ENCODE peak calls at places on chromosomes 12 and 14, in five cellular contexts. E, K, X, F and U are unnamed samples.

GRCh38 chr14:53333809-53334208 is 180.7 kb upstream of the DDHD1 start:
- DNase-seq in K (no peak), F (no peak), E (no peak), X (no peak), U (no peak)

GRCh38 chr14:73924337-73924736 is 25.6 kb downstream of the FAM161B start:
- DNase-seq in E (no peak), K (no peak), F (no peak), X (no peak), U (no peak)

GRCh38 chr12:3216726-3217682 is 139.8 kb downstream of the TSPAN9 start:
- DNase-seq in E (no peak), K (no peak), F (no peak), X (no peak), U (no peak)

GRCh38 chr12:128509170-128509569 is 242.2 kb downstream of the TMEM132C start:
- DNase-seq in X (peak), F (no peak), K (no peak), E (no peak), U (no peak)

GRCh38 chr12:115752151-115752550 is 525.3 kb downstream of the MED13L start:
- DNase-seq in X (no peak), K (no peak), F (no peak), E (no peak), U (no peak)

GRCh38 chr12:28374556-28374955 is 184.3 kb downstream of the CCDC91 start:
- DNase-seq in X (no peak), E (no peak), K (no peak), F (no peak), U (no peak)

GRCh38 chr12:98418357-98419075 is 96.9 kb upstream of the TMPO start:
- DNase-seq in K (peak), X (peak), E (no peak), F (no peak), U (peak)

GRCh38 chr14:101363261-101363555 is 198.1 kb upstream of the DIO3 start:
- DNase-seq in E (no peak), F (no peak), X (no peak), K (no peak), U (no peak)

GRCh38 chr12:116295327-116296263 is 18.1 kb upstream of the MED13L start:
- DNase-seq in X (no peak), K (peak), F (no peak), E (no peak), U (no peak)

GRCh38 chr14:68857671-68858070 is 64.8 kb upstream of the ZFP36L1 start:
- DNase-seq in K (peak), X (no peak), F (no peak), E (no peak), U (no peak)

GRCh38 chr14:22836301-22837058 is at the start of gene MMP14:
- DNase-seq in X (peak), F (no peak), K (no peak), E (no peak), U (peak)

GRCh38 chr12:12467222-12467621 is 95.4 kb downstream of the DUSP16 start:
- DNase-seq in F (no peak), K (no peak), X (no peak), E (peak), U (no peak)

GRCh38 chr12:123111498-123112165 is 39.3 kb downstream of the PITPNM2 start:
- DNase-seq in X (no peak), F (no peak), K (no peak), E (no peak), U (no peak)

GRCh38 chr12:40946612-40947194 is 241.4 kb upstream of the PDZRN4 start:
- DNase-seq in E (peak), F (peak), K (peak), X (peak), U (no peak)

GRCh38 chr12:51055060-51055459 is 6.9 kb downstream of the LETMD1 start:
- DNase-seq in X (no peak), E (no peak), F (no peak), K (no peak), U (no peak)

GRCh38 chr12:80818878-80819277 is 102.2 kb downstream of the MYF5 start:
- DNase-seq in K (no peak), X (no peak), E (no peak), F (no peak), U (no peak)

GRCh38 chr12:101027200-101027599 is 182.8 kb downstream of the SLC5A8 start:
- DNase-seq in X (no peak), E (no peak), K (no peak), F (no peak), U (peak)

GRCh38 chr12:5648692-5649338 is 216.9 kb downstream of the NTF3 start:
- DNase-seq in X (peak), E (peak), F (peak), K (peak), U (peak)

GRCh38 chr12:56565510-56566101 is 44.0 kb downstream of the RBMS2 start:
- DNase-seq in E (peak), F (no peak), X (peak), K (peak), U (peak)

GRCh38 chr12:122051231-122051876 is 27.2 kb upstream of the MLXIP start:
- DNase-seq in F (no peak), X (no peak), K (no peak), E (no peak), U (no peak)

GRCh38 chr14:68682166-68683103 is 110.4 kb downstream of the ZFP36L1 start:
- DNase-seq in F (no peak), K (no peak), E (no peak), X (no peak), U (no peak)

GRCh38 chr14:103629503-103630121 is 601 bp downstream of the KLC1 start:
- DNase-seq in X (peak), F (peak), K (no peak), E (no peak), U (peak)

GRCh38 chr12:76250256-76250655 is 98.0 kb downstream of the BBS10 start:
- DNase-seq in K (no peak), F (no peak), E (no peak), X (no peak), U (no peak)

GRCh38 chr12:98332626-98333025 is 182.8 kb upstream of the TMPO start:
- DNase-seq in E (no peak), F (no peak), X (no peak), K (peak), U (no peak)

GRCh38 chr12:52248541-52249035 is 15.5 kb downstream of the KRT7 start:
- DNase-seq in X (peak), F (no peak), E (no peak), K (no peak), U (no peak)

GRCh38 chr12:12877789-12878455 is 13.4 kb upstream of the GPRC5A start:
- DNase-seq in E (no peak), K (peak), X (no peak), F (no peak), U (no peak)

GRCh38 chr12:9869307-9870161 is at the start of gene CLEC2B:
- DNase-seq in X (no peak), K (no peak), E (no peak), F (no peak), U (no peak)

GRCh38 chr12:77493311-77493710 is 337.4 kb upstream of the NAV3 start:
- DNase-seq in F (no peak), K (no peak), X (no peak), E (no peak), U (no peak)

GRCh38 chr14:34302654-34303053 is 159.4 kb downstream of the SPTSSA start:
- DNase-seq in X (no peak), E (peak), F (peak), K (no peak), U (no peak)

GRCh38 chr14:86654558-86655184 is 1124.7 kb downstream of the FLRT2 start:
- DNase-seq in X (peak), F (peak), E (no peak), K (peak), U (peak)

GRCh38 chr14:88941414-88941813 is 117.0 kb downstream of the TTC8 start:
- DNase-seq in X (no peak), F (no peak), K (no peak), E (no peak), U (no peak)

GRCh38 chr12:115998119-115998633 is 279.3 kb downstream of the MED13L start:
- DNase-seq in K (peak), X (peak), F (no peak), E (peak), U (peak)

GRCh38 chr12:106123551-106123991 is 15.2 kb downstream of the NUAK1 start:
- DNase-seq in F (no peak), E (no peak), X (no peak), K (no peak), U (no peak)

GRCh38 chr14:87994974-87995373 is 2.0 kb upstream of the GALC start:
- DNase-seq in X (no peak), K (no peak), F (no peak), E (no peak), U (no peak)

GRCh38 chr14:60655898-60656754 is 6.8 kb upstream of the SIX1 start:
- DNase-seq in X (peak), E (peak), K (no peak), F (no peak), U (peak)

GRCh38 chr12:94205738-94206310 is 57.4 kb downstream of the PLXNC1 start:
- DNase-seq in K (no peak), E (no peak), X (no peak), F (no peak), U (no peak)

GRCh38 chr14:20652996-20653975 is 11.8 kb upstream of the OR6S1 start:
- DNase-seq in K (no peak), X (peak), F (no peak), E (no peak), U (peak)

GRCh38 chr12:82057770-82058169 is 298.6 kb upstream of the PPFIA2 start:
- DNase-seq in X (no peak), F (no peak), E (no peak), K (peak), U (no peak)